ENCODE peak calls at places on chromosomes 12 and 14, in four cellular contexts. X, K, D and I are unnamed samples.

GRCh38 chr12:52713960-52714886 is 10.9 kb upstream of the KRT77 start:
- DNase-seq in K (no peak), D (no peak), X (no peak), I (no peak)

GRCh38 chr14:65179918-65180724 is 77.8 kb upstream of the MAX start:
- DNase-seq in D (peak; percentile 67), X (no peak), K (peak; percentile 42), I (peak; percentile 61)

GRCh38 chr14:63773504-63773903 is 45.6 kb upstream of the SGPP1 start:
- DNase-seq in K (no peak), D (no peak), X (peak; percentile 14), I (no peak)

GRCh38 chr14:63388766-63389431 is 70.2 kb upstream of the GPHB5 start:
- DNase-seq in X (peak; percentile 30), K (peak; percentile 71), D (peak; percentile 78), I (peak; percentile 32)

GRCh38 chr14:101525646-101526527 is 35.4 kb upstream of the DIO3 start:
- DNase-seq in K (no peak), D (no peak), X (no peak), I (no peak)

GRCh38 chr12:100955139-100955538 is 160.6 kb downstream of the ANO4 start:
- DNase-seq in K (no peak), X (no peak), D (no peak), I (no peak)

GRCh38 chr14:65472189-65472588 is 59.7 kb downstream of the FUT8 start:
- DNase-seq in X (no peak), D (no peak), K (no peak), I (no peak)

GRCh38 chr14:92759300-92759678 is 10.9 kb upstream of the LGMN start:
- DNase-seq in K (peak; percentile 18), D (no peak), X (no peak), I (no peak)

GRCh38 chr12:68119724-68120211 is 39.8 kb downstream of the IFNG start:
- DNase-seq in D (no peak), K (no peak), X (no peak), I (no peak)

GRCh38 chr12:104280703-104281458 is 22.7 kb upstream of the EID3 start:
- DNase-seq in K (no peak), X (no peak), D (no peak), I (no peak)

GRCh38 chr12:63400318-63400717 is 249.3 kb upstream of the AVPR1A start:
- DNase-seq in D (no peak), K (no peak), X (no peak), I (no peak)

GRCh38 chr12:120711411-120711810 is 1.2 kb downstream of the UNC119B start:
- DNase-seq in K (no peak), D (no peak), X (no peak), I (no peak)

GRCh38 chr12:31715283-31715825 is 13.5 kb downstream of the AMN1 start:
- DNase-seq in K (no peak), X (no peak), D (no peak), I (no peak)

GRCh38 chr12:128326419-128326818 is 59.4 kb downstream of the TMEM132C start:
- DNase-seq in X (no peak), K (no peak), D (no peak), I (no peak)

GRCh38 chr12:52221912-52222457 is 11.1 kb upstream of the KRT7 start:
- DNase-seq in X (no peak), K (peak; percentile 69), D (peak; percentile 66), I (peak; percentile 92)

GRCh38 chr14:97077253-97077653 is 280.1 kb downstream of the VRK1 start:
- DNase-seq in D (peak; percentile 68), K (peak; percentile 37), X (no peak), I (peak; percentile 40)

GRCh38 chr12:70094467-70094866 is 148.8 kb upstream of the CNOT2 start:
- DNase-seq in K (no peak), X (no peak), D (no peak), I (no peak)

GRCh38 chr12:74043343-74043742 is 494.3 kb upstream of the ATXN7L3B start:
- DNase-seq in K (no peak), D (no peak), X (no peak), I (no peak)

GRCh38 chr12:90896164-90896563 is 58.8 kb downstream of the CCER1 start:
- DNase-seq in X (no peak), K (no peak), D (no peak), I (no peak)

GRCh38 chr14:105865904-105866840 is 339.8 kb downstream of the TMEM121 start:
- DNase-seq in K (no peak), X (no peak), D (peak; percentile 57), I (peak; percentile 64)

GRCh38 chr12:110351119-110351518 is 52.4 kb downstream of the ANAPC7 start:
- DNase-seq in D (no peak), K (no peak), X (no peak), I (no peak)

GRCh38 chr12:110349096-110349495 is 54.4 kb downstream of the ANAPC7 start:
- DNase-seq in X (no peak), K (no peak), D (no peak), I (no peak)

GRCh38 chr12:110349521-110350151 is 53.9 kb downstream of the ANAPC7 start:
- DNase-seq in D (no peak), X (no peak), K (no peak), I (no peak)

GRCh38 chr12:110347767-110348166 is 55.7 kb downstream of the ANAPC7 start:
- DNase-seq in K (no peak), D (no peak), X (no peak), I (no peak)

DNA sequence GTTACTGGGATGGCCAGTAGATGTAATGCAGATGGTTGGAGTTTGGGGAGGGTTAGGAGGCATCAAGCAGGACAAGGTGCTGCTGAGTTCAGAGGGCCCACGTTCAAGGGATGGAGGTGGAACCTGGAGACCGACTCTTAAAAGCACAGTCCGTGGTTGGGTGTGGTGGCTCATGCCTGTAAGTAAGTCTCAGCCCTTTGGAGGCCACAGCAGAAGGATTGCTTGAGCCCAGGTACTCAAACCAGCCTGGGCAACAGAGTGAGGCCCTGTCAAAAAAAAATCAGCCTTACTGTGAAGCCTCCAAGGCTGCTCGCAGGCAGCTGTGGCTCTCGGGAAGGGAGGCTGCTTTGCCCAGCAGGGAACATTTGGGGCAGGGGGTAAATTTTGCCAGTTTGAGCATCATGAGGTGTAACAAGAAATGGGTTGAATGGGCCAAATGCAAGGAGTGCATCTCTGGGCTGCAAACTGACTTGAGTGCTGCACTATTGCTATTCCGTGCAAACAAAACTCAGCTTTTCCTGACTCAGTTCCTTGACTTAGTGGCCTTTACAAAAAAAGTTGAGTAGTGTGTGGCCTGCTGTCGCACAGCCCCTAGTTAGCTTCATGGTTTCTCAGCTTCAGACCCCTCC is 55.0 kb downstream of the ANAPC7 start:
- DNase-seq in D (no peak), X (no peak), K (no peak), I (no peak)
- TF ChIP-seq POLR2A in D (no peak), X (no peak), K (no peak), I (no peak)

GRCh38 chr14:73287071-73287470 is 49.8 kb downstream of the PAPLN start:
- DNase-seq in D (no peak), X (peak; percentile 25), K (no peak), I (no peak)

GRCh38 chr14:73280903-73281302 is 43.6 kb downstream of the PAPLN start:
- DNase-seq in D (no peak), K (no peak), X (no peak), I (no peak)

GRCh38 chr14:73285979-73286378 is 48.7 kb downstream of the PAPLN start:
- DNase-seq in K (no peak), X (no peak), D (no peak), I (no peak)

GRCh38 chr14:73286598-73286997 is 49.3 kb downstream of the PAPLN start:
- DNase-seq in K (no peak), D (no peak), X (no peak), I (no peak)

GRCh38 chr14:73283592-73284379 is 46.5 kb downstream of the PAPLN start:
- DNase-seq in K (no peak), X (no peak), D (no peak), I (no peak)
- TF ChIP-seq CTCF in K (no peak), X (no peak), D (no peak), I (no peak)

GRCh38 chr14:22039938-22040780 is 366.5 kb upstream of the OR4E1 start:
- DNase-seq in X (no peak), D (no peak), K (no peak), I (no peak)
- H3K4me3 ChIP-seq in X (no peak overlapping the region), D (no peak overlapping the region), K (no peak overlapping the region), I (no peak overlapping the region)

DNA sequence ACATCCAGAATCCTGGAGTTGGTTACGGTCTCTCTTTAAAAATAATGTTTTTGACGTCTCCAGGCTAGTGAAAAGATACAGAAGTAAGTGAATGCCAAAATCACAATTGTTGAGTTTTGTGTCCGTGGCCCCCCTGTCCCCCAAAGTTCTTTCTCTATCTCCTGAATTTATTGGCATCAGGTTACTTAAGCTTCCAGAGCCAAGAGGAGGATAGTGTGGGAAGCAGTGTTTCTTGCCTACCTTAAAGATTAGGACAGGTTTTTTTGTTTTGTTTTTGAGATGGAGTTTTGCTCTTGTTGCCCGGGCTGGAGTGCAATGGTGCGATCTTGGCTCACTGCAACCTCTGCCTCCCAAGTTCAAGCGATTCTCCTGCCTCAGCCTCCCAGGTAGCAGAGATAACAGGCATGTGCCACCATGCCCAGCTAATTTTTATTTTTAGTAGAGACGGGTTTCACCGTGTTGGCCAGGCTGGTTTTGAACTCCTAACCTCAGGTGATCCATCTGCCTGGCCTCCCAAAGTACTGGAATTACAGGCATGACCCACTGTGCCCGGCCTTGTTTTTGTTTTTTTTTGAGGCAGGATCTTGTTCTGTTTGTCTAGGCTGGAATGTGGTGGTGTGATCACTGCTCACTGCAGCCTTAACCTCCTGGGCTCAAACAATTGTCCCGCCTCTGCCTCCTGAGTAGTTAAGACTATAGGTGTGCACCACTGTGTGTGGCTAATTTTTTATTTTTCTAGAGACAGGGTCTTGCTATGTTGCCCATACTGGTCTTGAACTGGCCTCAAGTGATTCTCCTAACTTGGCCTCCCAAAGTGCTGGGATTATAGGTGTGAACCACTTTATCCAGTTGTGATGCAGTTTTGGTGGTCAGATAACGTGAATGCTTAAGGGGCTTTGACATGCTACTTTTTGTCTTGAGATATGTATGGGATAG is 5.4 kb downstream of the SRSF5 start:
- DNase-seq in K (no peak), D (no peak), X (no peak), I (no peak)
- TF ChIP-seq POLR2A in K (peak; percentile 27), D (no peak), X (no peak), I (no peak)

DNA sequence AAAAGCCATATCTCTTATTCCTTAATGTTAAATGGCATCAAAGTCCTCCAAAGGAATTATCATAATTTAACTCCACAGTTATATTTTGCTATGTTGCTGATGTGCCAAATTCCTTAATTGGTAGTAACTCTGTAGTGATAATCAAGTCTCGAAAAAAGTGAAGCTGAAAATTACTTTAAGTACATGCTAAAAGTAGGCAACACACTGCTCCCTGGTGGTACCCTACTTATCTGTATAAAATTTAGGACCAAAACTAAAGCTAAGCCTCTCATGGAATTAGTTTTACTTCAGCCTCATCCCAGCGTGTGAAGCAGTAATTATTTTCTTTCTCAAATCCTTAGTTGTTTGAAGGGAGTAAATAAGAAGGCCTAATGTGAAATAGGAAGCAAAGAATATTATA is 132.8 kb downstream of the TTLL5 start:
- DNase-seq in X (no peak), K (no peak), D (no peak), I (no peak)
- TF ChIP-seq CTCF in X (peak; percentile 45), K (no peak), D (peak; percentile 16), I (no peak)